ENCODE peak calls at places on chromosomes 11 and 22, in eight cellular contexts. M is HCT116, G is neural progenitor cell, S is SK-N-SH, J is PC-3, K is GM23338, X is MM.1S, E is hepatocyte. I is an unnamed sample.

GRCh38 chr11:86869966-86870570 is 69.7 kb downstream of the PRSS23 start:
- DNase-seq in M (peak; percentile 41), G (peak; percentile 79), S (peak; percentile 69), J (peak; percentile 58), K (peak; percentile 86), X (peak; percentile 65), E (peak; percentile 81), I (peak; percentile 53)

GRCh38 chr11:99505319-99505718 is 484.6 kb downstream of the CNTN5 start:
- DNase-seq in M (no peak), G (no peak), S (no peak), J (peak; percentile 41), K (no peak), X (no peak), E (no peak), I (no peak)

GRCh38 chr11:19924321-19925115 is 211.9 kb downstream of the NAV2 start:
- DNase-seq in M (no peak), G (no peak), S (no peak), J (no peak), K (no peak), X (no peak), E (no peak), I (no peak)

GRCh38 chr22:47092896-47093311 is 330.5 kb downstream of the TBC1D22A start:
- DNase-seq in M (no peak), G (no peak), S (no peak), J (no peak), K (no peak), X (no peak), E (no peak), I (no peak)

GRCh38 chr11:224424-224823 is 11.7 kb downstream of the SIRT3 start:
- DNase-seq in M (no peak), G (no peak), S (no peak), J (no peak), K (no peak), X (no peak), E (no peak), I (no peak)

GRCh38 chr11:123924027-123924426 is 15.4 kb upstream of the OR4D5 start:
- DNase-seq in M (no peak), G (no peak), S (no peak), J (no peak), K (no peak), X (peak; percentile 61), E (no peak), I (no peak)

GRCh38 chr11:111960916-111961315 is 23.8 kb downstream of the DIXDC1 start:
- DNase-seq in M (no peak), G (no peak), S (no peak), J (peak; percentile 94), K (peak; percentile 85), X (no peak), E (peak; percentile 87), I (no peak)

GRCh38 chr11:1072116-1072820 is 2.4 kb upstream of the MUC2 start:
- DNase-seq in M (peak; percentile 32), G (no peak), S (no peak), J (peak; percentile 91), K (no peak), X (no peak), E (peak; percentile 62), I (no peak)

DNA sequence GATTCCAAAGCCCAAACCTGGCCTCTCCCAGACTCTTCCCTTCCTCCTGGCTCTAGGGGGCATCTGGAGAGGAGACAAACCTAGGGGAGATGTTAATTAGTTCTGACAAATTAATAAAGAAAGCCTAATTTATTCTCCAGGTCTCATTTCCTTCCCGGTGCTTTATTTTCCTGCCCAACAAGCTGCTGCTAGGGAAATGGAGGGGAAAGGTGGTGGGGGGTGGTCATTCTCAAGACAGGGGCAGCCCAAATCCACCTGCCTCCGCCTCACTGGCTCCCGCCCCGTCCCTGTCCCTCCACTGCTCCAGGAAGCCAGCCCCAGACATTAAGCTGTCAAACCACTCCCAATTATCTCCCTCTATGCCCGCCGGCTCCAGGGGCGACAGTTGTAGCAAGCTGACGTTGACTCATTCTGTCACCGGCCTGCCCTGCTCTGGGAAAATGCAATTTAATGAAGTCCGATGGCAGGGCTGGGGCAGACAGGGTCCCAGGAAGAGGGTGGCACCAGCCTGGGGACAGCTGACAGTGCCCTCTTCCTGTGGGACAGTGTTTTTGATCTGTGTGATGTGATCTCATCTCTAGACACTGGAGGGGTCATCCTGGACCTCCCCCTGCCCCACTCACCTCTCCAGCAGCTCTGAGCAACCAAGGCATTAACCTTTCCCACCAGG is 27.3 kb downstream of the NECTIN1 start:
- DNase-seq in M (no peak), G (no peak), S (peak; percentile 88), J (peak; percentile 39), K (no peak), X (no peak), E (no peak), I (no peak)
- TF ChIP-seq CTCF in M (no peak), G (no peak), S (no peak), J (no peak), K (no peak), X (no peak), E (no peak), I (no peak)

DNA sequence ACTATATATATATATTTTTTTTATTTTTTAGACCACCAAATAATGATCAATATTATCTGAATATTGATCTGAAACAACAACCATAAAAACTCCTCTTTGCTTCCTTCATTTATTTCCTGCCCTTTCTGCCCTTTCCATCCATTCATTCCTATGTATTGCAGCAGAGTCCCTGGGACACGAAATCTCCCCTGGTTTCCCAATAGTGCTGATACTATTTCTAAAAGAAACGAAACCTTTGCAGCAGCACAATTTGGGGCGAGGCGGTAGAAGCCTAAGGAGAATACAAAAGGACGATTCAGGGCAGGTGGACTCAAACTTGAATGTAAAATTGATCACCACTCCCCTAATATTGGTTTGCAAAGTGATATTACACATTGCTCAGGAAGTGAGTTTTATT is 16.9 kb upstream of the AMOTL1 start:
- DNase-seq in M (no peak), G (no peak), S (no peak), J (no peak), K (no peak), X (no peak), E (no peak), I (no peak)
- H3K4me3 ChIP-seq in M (no peak overlapping the region), G (no peak overlapping the region), S (no peak overlapping the region), J (no peak overlapping the region), K (no peak overlapping the region), X (no peak overlapping the region), E (no peak overlapping the region), I (no peak overlapping the region)

GRCh38 chr11:129192150-129192549 is at the start of gene ARHGAP32:
- DNase-seq in M (no peak), G (no peak), S (peak; percentile 21), J (peak; percentile 33), K (no peak), X (no peak), E (no peak), I (no peak)

GRCh38 chr11:129191649-129192048 is 476 bp downstream of the ARHGAP32 start:
- DNase-seq in M (no peak), G (no peak), S (no peak), J (peak; percentile 74), K (no peak), X (no peak), E (no peak), I (no peak)

GRCh38 chr11:129189646-129190045 is 2.5 kb downstream of the ARHGAP32 start:
- DNase-seq in M (no peak), G (no peak), S (no peak), J (no peak), K (no peak), X (no peak), E (no peak), I (no peak)

GRCh38 chr11:129184581-129184980 is 7.5 kb downstream of the ARHGAP32 start:
- DNase-seq in M (no peak), G (no peak), S (no peak), J (no peak), K (no peak), X (no peak), E (no peak), I (no peak)

DNA sequence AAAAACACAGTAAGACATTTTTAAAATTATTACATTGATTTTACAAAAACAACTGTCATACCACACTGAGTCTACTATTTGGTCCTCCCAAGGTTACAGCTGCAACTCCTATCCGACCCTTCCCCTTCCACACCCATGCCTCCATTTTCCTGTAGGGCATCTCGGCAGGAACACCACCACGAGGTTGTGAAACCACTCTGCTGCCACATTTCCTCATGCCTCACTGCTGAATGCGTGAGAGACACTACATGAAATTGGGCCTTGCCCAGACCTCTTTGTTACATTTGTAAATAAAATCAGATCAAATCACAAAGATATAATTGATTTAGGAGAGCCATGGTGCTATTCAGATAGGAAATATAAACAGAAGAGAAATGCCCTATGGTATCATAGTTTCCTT is 2.0 kb downstream of the ARHGAP32 start:
- DNase-seq in M (no peak), G (no peak), S (peak; percentile 26), J (peak; percentile 24), K (no peak), X (no peak), E (no peak), I (no peak)
- TF ChIP-seq EZH2phosphoT487 in M (no peak), G (no peak), S (no peak), J (no peak), K (no peak), X (no peak), E (no peak), I (no peak)

GRCh38 chr22:28442951-28443876 is 236.4 kb downstream of the TTC28 start:
- DNase-seq in M (no peak), G (peak; percentile 78), S (peak; percentile 66), J (no peak), K (peak; percentile 86), X (no peak), E (peak; percentile 75), I (peak; percentile 1)

GRCh38 chr22:28438183-28438778 is 241.4 kb downstream of the TTC28 start:
- DNase-seq in M (no peak), G (no peak), S (no peak), J (no peak), K (no peak), X (no peak), E (no peak), I (no peak)

GRCh38 chr22:28442264-28442950 is 237.2 kb downstream of the TTC28 start:
- DNase-seq in M (peak; percentile 6), G (peak; percentile 91), S (peak; percentile 91), J (no peak), K (peak; percentile 93), X (peak; percentile 50), E (peak; percentile 93), I (peak; percentile 63)

GRCh38 chr22:28441720-28442263 is 237.8 kb downstream of the TTC28 start:
- DNase-seq in M (no peak), G (peak; percentile 5), S (peak; percentile 27), J (no peak), K (no peak), X (no peak), E (peak; percentile 9), I (no peak)

DNA sequence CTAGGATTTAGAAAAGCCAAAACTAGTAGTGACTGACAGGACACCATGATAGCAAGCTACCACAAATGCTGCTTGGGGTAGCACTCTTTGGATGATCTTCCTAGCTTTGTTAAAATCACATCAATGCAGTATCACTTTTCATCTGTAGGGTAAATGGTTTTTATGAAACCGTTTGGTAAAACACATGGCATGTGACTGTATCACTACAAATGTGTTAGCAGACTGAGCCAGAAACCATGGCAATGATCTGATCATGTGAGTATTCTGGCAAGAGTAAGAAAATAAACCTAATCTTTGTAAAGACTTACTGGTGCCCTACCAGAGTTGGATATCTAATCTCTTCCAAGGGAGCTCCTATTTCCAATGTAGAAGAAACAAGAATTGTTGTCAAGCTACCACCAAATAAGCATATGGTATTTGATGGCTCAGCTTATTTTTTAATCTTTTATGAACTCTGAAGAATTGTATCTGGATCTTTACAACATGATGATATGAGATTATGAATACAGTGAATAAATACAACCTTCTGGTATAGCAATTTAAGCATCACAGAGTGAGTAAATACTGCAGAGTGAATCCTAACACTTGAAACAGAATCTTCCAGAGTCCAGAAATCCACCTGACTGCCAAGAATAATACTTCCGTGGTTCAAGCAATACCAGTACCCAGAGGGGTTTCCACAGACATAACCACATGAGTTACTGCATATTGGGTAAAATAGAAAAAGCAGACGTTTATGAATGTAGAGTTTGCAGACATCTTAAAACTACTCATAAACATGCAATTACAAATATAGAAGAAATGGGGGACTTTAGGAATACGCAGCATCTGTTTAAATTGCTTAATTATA is 238.9 kb downstream of the TTC28 start:
- DNase-seq in M (no peak), G (no peak), S (peak; percentile 29), J (no peak), K (no peak), X (no peak), E (no peak), I (no peak)
- TF ChIP-seq CTCF in M (no peak), G (no peak), S (no peak), J (no peak), K (no peak), X (no peak), E (no peak), I (no peak)

I was measured in OCI-LY7.